ENCODE peak calls at places on chromosomes 5 and 9, in five cellular contexts. Y, Q, V, F and X are unnamed samples.

GRCh38 chr5:38707352-38708324 is 138.2 kb upstream of the OSMR start:
- DNase-seq in F (no peak), Q (no peak), Y (no peak), V (no peak), X (no peak)

GRCh38 chr5:149211566-149211965 is 60.1 kb upstream of the AFAP1L1 start:
- DNase-seq in F (no peak), Q (no peak), Y (no peak), V (no peak), X (no peak)

GRCh38 chr9:92723801-92724323 is 40.8 kb downstream of the BICD2 start:
- DNase-seq in Q (no peak), Y (no peak), V (no peak), F (no peak), X (no peak)

GRCh38 chr5:122311400-122311887 is 593 bp upstream of the SNCAIP start:
- DNase-seq in V (no peak), Q (no peak), Y (no peak), F (no peak), X (no peak)

GRCh38 chr5:1001406-1002270 is 7.0 kb upstream of the NKD2 start:
- DNase-seq in V (no peak), F (no peak), Q (no peak), Y (no peak), X (no peak)

GRCh38 chr9:120257483-120257882 is 322.5 kb downstream of the CDK5RAP2 start:
- DNase-seq in Q (no peak), Y (no peak), V (no peak), F (no peak), X (no peak)

GRCh38 chr5:55517804-55518203 is 17.0 kb downstream of the PLPP1 start:
- DNase-seq in Q (no peak), V (no peak), Y (no peak), F (no peak), X (no peak)

GRCh38 chr5:136734638-136735037 is 369.3 kb upstream of the TRPC7 start:
- DNase-seq in Y (peak; percentile 19), F (no peak), V (no peak), Q (no peak), X (no peak)

GRCh38 chr5:94691270-94691669 is 72.8 kb downstream of the SLF1 start:
- DNase-seq in Y (no peak), V (no peak), F (no peak), Q (no peak), X (no peak)

GRCh38 chr5:63263409-63263808 is 684.8 kb downstream of the LRRC70 start:
- DNase-seq in F (no peak), Q (no peak), V (no peak), Y (no peak), X (no peak)

GRCh38 chr9:2087500-2088313 is 72.6 kb downstream of the SMARCA2 start:
- DNase-seq in V (peak; percentile 23), F (no peak), Q (peak; percentile 80), Y (no peak), X (no peak)

GRCh38 chr5:83767409-83767992 is 46.8 kb upstream of the HAPLN1 start:
- DNase-seq in F (no peak), V (no peak), Y (no peak), Q (peak; percentile 10), X (no peak)

GRCh38 chr9:89020754-89021153 is 29.5 kb downstream of the S1PR3 start:
- DNase-seq in Q (no peak), Y (no peak), V (no peak), F (no peak), X (no peak)

GRCh38 chr5:157463621-157464407 is 3.8 kb downstream of the NIPAL4 start:
- DNase-seq in F (peak; percentile 17), Y (no peak), Q (no peak), V (no peak), X (no peak)

GRCh38 chr9:136761545-136761981 is 2.8 kb downstream of the LCN15 start:
- DNase-seq in Y (no peak), F (no peak), Q (no peak), V (no peak), X (no peak)

GRCh38 chr5:131212471-131213021 is 41.8 kb downstream of the LYRM7 start:
- DNase-seq in V (no peak), Q (no peak), Y (no peak), F (no peak), X (no peak)

GRCh38 chr5:175856408-175856807 is 15.0 kb upstream of the CPLX2 start:
- DNase-seq in V (no peak), Y (no peak), F (no peak), Q (no peak), X (peak; percentile 73)

GRCh38 chr9:85971731-85972130 is 30.8 kb downstream of the NAA35 start:
- DNase-seq in F (no peak), Y (no peak), Q (no peak), V (no peak), X (no peak)